ENCODE peak calls at places on chromosomes 11 and 22, in six cellular contexts. A, Q, T, R, G and K are unnamed samples.

GRCh38 chr22:23144926-23145906 is at the start of gene RAB36:
- DNase-seq in Q (peak), R (peak), A (peak), G (peak), T (peak), K (peak)

GRCh38 chr11:76978239-76978638 is 56.0 kb upstream of the B3GNT6 start:
- DNase-seq in T (no peak), A (no peak), G (no peak), Q (no peak), R (no peak), K (no peak)

GRCh38 chr11:8605956-8606355 is 11.9 kb upstream of the STK33 start:
- DNase-seq in T (no peak), A (no peak), R (no peak), G (no peak), Q (no peak), K (no peak)

GRCh38 chr11:124825876-124826275 is 25.7 kb upstream of the MSANTD2 start:
- DNase-seq in T (no peak), R (no peak), Q (no peak), G (no peak), A (no peak), K (no peak)

GRCh38 chr11:84969103-84969502 is 658.0 kb downstream of the DLG2 start:
- DNase-seq in T (no peak), R (no peak), G (no peak), A (no peak), Q (no peak), K (no peak)

GRCh38 chr11:100939581-100939980 is 190.0 kb downstream of the PGR start:
- DNase-seq in A (no peak), G (no peak), T (no peak), R (no peak), Q (no peak), K (no peak)

GRCh38 chr11:96090711-96091110 is 166.8 kb upstream of the MTMR2 start:
- DNase-seq in R (no peak), A (no peak), G (no peak), T (no peak), Q (no peak), K (peak)

GRCh38 chr11:126079640-126080205 is 17.1 kb upstream of the CDON start:
- DNase-seq in R (no peak), G (no peak), T (no peak), A (no peak), Q (no peak), K (peak)

GRCh38 chr11:19451609-19452008 is 210.9 kb upstream of the E2F8 start:
- DNase-seq in G (no peak), A (no peak), T (no peak), R (no peak), Q (no peak), K (no peak)

GRCh38 chr11:118735203-118735602 is 55.8 kb upstream of the TREH start:
- DNase-seq in R (no peak), G (no peak), T (no peak), A (no peak), Q (no peak), K (no peak)

GRCh38 chr11:44493929-44494328 is 71.5 kb upstream of the CD82 start:
- DNase-seq in A (no peak), G (no peak), T (no peak), Q (no peak), R (no peak), K (no peak)

GRCh38 chr11:28738549-28738948 is 630.4 kb downstream of the METTL15 start:
- DNase-seq in R (no peak), T (no peak), G (no peak), Q (no peak), A (no peak), K (no peak)

GRCh38 chr22:33682927-33683326 is 237.3 kb downstream of the LARGE1 start:
- DNase-seq in T (no peak), G (no peak), Q (no peak), A (no peak), R (no peak), K (no peak)

GRCh38 chr11:111776398-111777093 is 10.4 kb upstream of the PPP2R1B start:
- DNase-seq in A (no peak), Q (no peak), T (no peak), G (no peak), R (no peak), K (no peak)

GRCh38 chr22:29268511-29269229 is 602 bp downstream of the EWSR1 start:
- DNase-seq in T (no peak), A (peak), G (peak), Q (peak), R (peak), K (peak)

GRCh38 chr11:9990221-9990973 is 303.6 kb downstream of the SBF2 start:
- DNase-seq in R (no peak), A (peak), G (no peak), Q (no peak), T (no peak), K (peak)
- H3K27ac ChIP-seq in R (no peak), A (no peak), G (no peak), Q (no peak), T (no peak), K (no peak)

DNA sequence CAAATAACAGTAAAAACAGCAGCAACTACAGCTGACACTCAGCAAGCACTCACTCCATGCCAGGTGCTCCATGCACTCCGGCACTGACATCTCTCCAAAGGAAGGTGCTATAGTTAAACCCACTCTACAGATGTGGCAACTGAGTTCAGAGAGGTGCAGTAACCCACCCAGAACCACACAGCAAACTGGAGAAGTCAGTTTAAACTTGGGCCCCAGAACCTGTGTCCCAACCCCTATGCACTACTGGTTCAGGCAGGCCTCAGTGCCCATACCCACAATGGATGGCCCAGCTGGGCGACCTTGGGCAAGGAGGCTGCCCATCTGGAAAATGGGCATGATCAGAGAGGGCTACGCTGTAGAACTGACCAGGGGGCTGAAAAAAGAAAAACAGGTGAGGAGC is 26.4 kb upstream of the TCF20 start:
- DNase-seq in Q (peak), G (no peak), T (no peak), A (no peak), R (no peak), K (no peak)
- H3K27ac ChIP-seq in Q (peak), G (no peak), T (peak), A (no peak), R (no peak), K (no peak)

DNA sequence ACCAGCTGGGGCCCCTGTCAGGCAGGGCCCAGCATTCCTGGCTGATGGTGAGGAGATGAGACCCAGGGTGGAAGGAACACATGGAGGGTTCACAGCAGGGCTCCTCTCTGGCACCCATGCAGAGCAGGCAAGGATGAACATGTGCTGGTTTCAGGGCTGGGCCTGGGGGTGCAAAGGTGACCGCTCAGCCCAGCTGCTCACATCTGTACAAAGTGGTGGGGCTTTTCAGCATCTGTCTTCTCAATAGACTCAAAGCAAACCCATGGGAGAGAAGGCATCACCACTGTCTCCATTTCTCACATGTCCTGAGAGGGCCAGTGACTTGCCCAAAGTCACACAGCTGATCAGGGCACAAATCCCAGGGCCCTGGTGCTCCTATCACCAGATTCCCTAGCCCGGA is 27.3 kb upstream of the TCF20 start:
- DNase-seq in R (no peak), T (no peak), Q (no peak), A (no peak), G (no peak), K (peak)
- H3K27ac ChIP-seq in R (no peak), T (peak), Q (peak), A (no peak), G (peak), K (no peak)

GRCh38 chr22:19105456-19105855 is 16.8 kb downstream of the DGCR2 start:
- DNase-seq in R (no peak), Q (no peak), T (no peak), A (no peak), G (no peak), K (no peak)
- H3K27ac ChIP-seq in R (no peak), Q (no peak), T (no peak), A (no peak), G (peak), K (no peak)

DNA sequence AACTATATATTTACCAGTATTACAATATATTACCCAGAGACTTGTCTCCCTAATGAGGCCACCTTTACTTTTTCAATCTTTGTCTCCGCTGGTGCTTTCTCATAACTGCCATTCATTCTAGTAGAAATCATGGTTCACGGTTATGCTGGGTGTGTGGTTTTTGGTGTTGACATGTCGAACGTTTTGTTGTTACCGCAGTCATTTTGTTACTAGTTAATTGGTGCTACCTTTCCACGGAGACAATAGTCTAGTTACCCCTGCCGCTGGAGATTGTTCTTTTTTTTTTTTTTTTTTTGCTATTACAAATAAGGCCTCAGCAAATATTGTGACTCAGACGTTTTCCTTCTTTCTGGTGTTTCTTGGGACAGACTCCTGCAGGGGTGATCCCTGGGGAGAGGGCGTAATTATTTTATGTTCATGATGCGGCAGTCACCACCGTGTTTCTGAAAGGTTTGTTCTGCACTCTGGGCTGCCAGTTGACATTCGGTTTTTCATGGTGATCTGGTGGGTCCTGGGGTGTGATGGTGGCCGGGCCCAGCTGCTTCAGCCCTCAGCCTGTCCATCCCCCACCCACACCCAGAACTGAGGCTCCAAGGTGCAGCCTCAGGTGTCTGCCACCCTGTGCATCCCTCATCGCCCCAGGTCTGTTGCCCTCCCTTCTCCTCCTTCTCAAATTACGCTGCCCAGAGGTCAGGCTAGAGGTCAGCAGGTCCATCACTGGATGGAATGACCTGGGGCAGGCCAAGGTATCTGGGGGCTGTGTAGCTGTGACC is 28.6 kb downstream of the LRP5 start:
- DNase-seq in T (no peak), Q (no peak), R (no peak), A (peak), G (no peak), K (no peak)
- H3K27ac ChIP-seq in T (no peak), Q (no peak), R (no peak), A (peak), G (no peak), K (no peak)